ENCODE peak calls at places on chromosome 1, in eight cellular contexts. X is activated CD4-positive, CD25-positive, alpha-beta regulatory T cell; A is endothelial cell; T is stimulated activated CD4-positive, alpha-beta T cell treated with anti-CD3 and anti-CD28 coated beads, Interleukin-4, amount 100 ng/mL, for 4 hours; B is MCF 10A; J is stromal cell of bone marrow; W is stimulated activated CD8-positive, alpha-beta memory T cell treated with anti-CD3 and anti-CD28 coated beads, Interleukin-2, amount 100 ng/mL, for 1 hour; E is cardiac fibroblast. I is an unnamed sample.

GRCh38 chr1:13540871-13541270 is 27.1 kb upstream of the LRRC38 start:
- DNase-seq in E (no peak), B (no peak), W (no peak), X (no peak), T (no peak), J (no peak), A (no peak), I (no peak)

GRCh38 chr1:116624040-116624439 is 43.5 kb downstream of the IGSF3 start:
- DNase-seq in J (no peak), B (no peak), X (no peak), W (no peak), A (no peak), T (no peak), E (no peak), I (no peak)

GRCh38 chr1:184289825-184290550 is 96.8 kb upstream of the C1orf21 start:
- DNase-seq in E (peak), W (no peak), A (no peak), J (no peak), T (no peak), X (no peak), B (peak), I (no peak)

GRCh38 chr1:38213720-38214367 is 167.3 kb upstream of the POU3F1 start:
- DNase-seq in W (no peak), B (no peak), J (no peak), A (no peak), E (no peak), T (no peak), X (no peak), I (no peak)

GRCh38 chr1:87331319-87332269 is 2.9 kb downstream of the LMO4 start:
- DNase-seq in W (peak), B (peak), E (peak), X (no peak), J (no peak), A (peak), T (peak), I (peak)

GRCh38 chr1:215992620-215993019 is 425.5 kb downstream of the KCTD3 start:
- DNase-seq in W (no peak), T (no peak), X (no peak), A (peak), E (peak), B (peak), J (peak), I (no peak)

GRCh38 chr1:39959651-39960333 is 4.8 kb downstream of the MFSD2A start:
- DNase-seq in E (no peak), W (no peak), A (no peak), X (no peak), T (no peak), J (no peak), B (peak), I (no peak)

GRCh38 chr1:184152502-184152901 is 101.0 kb downstream of the TSEN15 start:
- DNase-seq in X (no peak), A (peak), T (no peak), J (no peak), B (no peak), W (no peak), E (peak), I (no peak)

GRCh38 chr1:227316941-227317540 is 1.3 kb downstream of the CDC42BPA start:
- DNase-seq in T (no peak), A (no peak), J (no peak), E (peak), B (peak), W (no peak), X (no peak), I (no peak)

GRCh38 chr1:224377676-224378006 is 21.0 kb downstream of the CNIH4 start:
- DNase-seq in A (no peak), W (no peak), T (no peak), J (peak), B (peak), X (no peak), E (peak), I (peak)

GRCh38 chr1:117572546-117572945 is 33.3 kb upstream of the TENT5C start:
- DNase-seq in E (no peak), J (no peak), X (no peak), T (peak), B (no peak), W (peak), A (no peak), I (no peak)

GRCh38 chr1:154791292-154792278 is 78.5 kb downstream of the KCNN3 start:
- DNase-seq in J (peak), B (peak), E (peak), X (peak), A (no peak), W (peak), T (peak), I (no peak)

GRCh38 chr1:28178690-28179485 is 2.4 kb upstream of the PTAFR start:
- DNase-seq in B (no peak), X (no peak), J (no peak), W (no peak), E (no peak), A (no peak), T (no peak), I (no peak)

GRCh38 chr1:174920093-174920492 is 79.7 kb upstream of the CACYBP start:
- DNase-seq in A (no peak), W (no peak), B (no peak), T (no peak), E (no peak), X (no peak), J (no peak), I (no peak)

I was measured in PC-9.